ENCODE peak calls at places on chromosomes 11 and 22, in ten cellular contexts. V is lower lobe of right lung, W is coronary artery, D is spleen, G is progenitor cell of endocrine pancreas, Y is fibroblast of lung, Q is lower leg skin, X is cardiac muscle cell, E is astrocyte of the cerebellum, J is BJ. K is an unnamed sample.

GRCh38 chr22:45878051-45878764 is 98.8 kb downstream of the WNT7B start:
- DNase-seq in V (peak), W (peak), D (peak), G (peak), Y (no peak), Q (peak), X (peak), E (no peak), J (no peak), K (peak)

GRCh38 chr11:609355-609811 is 6.4 kb downstream of the IRF7 start:
- DNase-seq in V (no peak), W (no peak), D (no peak), G (no peak), Y (no peak), Q (peak), X (no peak), E (no peak), J (no peak), K (no peak)

GRCh38 chr11:68528630-68529029 is 68.1 kb downstream of the PPP6R3 start:
- DNase-seq in V (no peak), W (no peak), D (no peak), G (no peak), Y (no peak), Q (no peak), X (peak), E (no peak), J (no peak), K (no peak)

GRCh38 chr11:61609970-61610347 is 29.1 kb upstream of the SYT7 start:
- DNase-seq in V (no peak), W (no peak), D (no peak), G (no peak), Y (no peak), Q (no peak), X (peak), E (no peak), J (no peak), K (peak)

GRCh38 chr11:69943066-69943465 is 123.8 kb upstream of the FGF3 start:
- DNase-seq in V (peak), W (no peak), D (peak), G (no peak), Y (no peak), Q (no peak), X (no peak), E (no peak), J (no peak), K (peak)

GRCh38 chr11:61730222-61730994 is 22.0 kb upstream of the MYRF start:
- DNase-seq in V (no peak), W (no peak), D (no peak), G (no peak), Y (no peak), Q (no peak), X (no peak), E (no peak), J (no peak), K (no peak)

GRCh38 chr11:44522294-44522693 is 43.2 kb upstream of the CD82 start:
- DNase-seq in V (no peak), W (no peak), D (no peak), G (no peak), Y (no peak), Q (no peak), X (no peak), E (no peak), J (no peak), K (no peak)

GRCh38 chr11:63599211-63600122 is 14.8 kb downstream of the PLAAT3 start:
- DNase-seq in V (no peak), W (no peak), D (no peak), G (no peak), Y (no peak), Q (peak), X (no peak), E (no peak), J (peak), K (peak)

GRCh38 chr22:28882545-28882877 is 861 bp upstream of the ZNRF3 start:
- DNase-seq in V (no peak), W (no peak), D (no peak), G (no peak), Y (no peak), Q (no peak), X (no peak), E (no peak), J (no peak), K (no peak)

GRCh38 chr22:50090141-50090714 is 422 bp downstream of the MOV10L1 start:
- DNase-seq in V (no peak), W (no peak), D (peak), G (no peak), Y (no peak), Q (no peak), X (no peak), E (no peak), J (no peak), K (peak)

GRCh38 chr11:11987503-11988022 is 20.9 kb downstream of the DKK3 start:
- DNase-seq in V (no peak), W (no peak), D (no peak), G (no peak), Y (peak), Q (peak), X (no peak), E (no peak), J (no peak), K (no peak)

GRCh38 chr22:37457093-37457893 is 28.9 kb downstream of the MFNG start:
- DNase-seq in V (peak), W (no peak), D (peak), G (peak), Y (peak), Q (peak), X (peak), E (peak), J (no peak), K (peak)

GRCh38 chr11:10751581-10751940 is 515 bp downstream of the CTR9 start:
- DNase-seq in V (no peak), W (no peak), D (no peak), G (no peak), Y (no peak), Q (no peak), X (peak), E (no peak), J (no peak), K (peak)

GRCh38 chr11:11207428-11207827 is 145.6 kb downstream of the CSNK2A3 start:
- DNase-seq in V (no peak), W (no peak), D (no peak), G (no peak), Y (no peak), Q (no peak), X (no peak), E (no peak), J (no peak), K (no peak)

GRCh38 chr11:86508604-86509471 is 134.2 kb downstream of the CCDC81 start:
- DNase-seq in V (no peak), W (no peak), D (no peak), G (no peak), Y (no peak), Q (no peak), X (no peak), E (no peak), J (no peak), K (no peak)

GRCh38 chr11:82003671-82004148 is 730.0 kb downstream of the FAM181B start:
- DNase-seq in V (no peak), W (no peak), D (no peak), G (no peak), Y (peak), Q (no peak), X (no peak), E (peak), J (no peak), K (no peak)

GRCh38 chr22:42277988-42278776 is 7.7 kb upstream of the TCF20 start:
- DNase-seq in V (no peak), W (peak), D (peak), G (no peak), Y (peak), Q (peak), X (peak), E (no peak), J (no peak), K (peak)

GRCh38 chr11:118744001-118744400 is 47.0 kb downstream of the DDX6 start:
- DNase-seq in V (no peak), W (no peak), D (no peak), G (no peak), Y (no peak), Q (no peak), X (no peak), E (no peak), J (peak), K (no peak)

GRCh38 chr22:30806391-30806861 is 111.8 kb downstream of the OSBP2 start:
- DNase-seq in V (no peak), W (no peak), D (no peak), G (no peak), Y (peak), Q (no peak), X (peak), E (peak), J (no peak), K (no peak)

GRCh38 chr22:28911777-28912669 is 28.7 kb downstream of the ZNRF3 start:
- DNase-seq in V (no peak), W (no peak), D (no peak), G (no peak), Y (peak), Q (peak), X (no peak), E (peak), J (peak), K (no peak)

GRCh38 chr11:86818466-86819282 is 18.3 kb downstream of the PRSS23 start:
- DNase-seq in V (no peak), W (no peak), D (no peak), G (no peak), Y (peak), Q (no peak), X (peak), E (peak), J (no peak), K (no peak)

GRCh38 chr11:61091373-61092279 is 10.7 kb upstream of the CD5 start:
- DNase-seq in V (no peak), W (no peak), D (no peak), G (no peak), Y (no peak), Q (no peak), X (peak), E (no peak), J (no peak), K (no peak)

GRCh38 chr22:24423519-24424000 is 3.8 kb upstream of the ADORA2A start:
- DNase-seq in V (peak), W (no peak), D (peak), G (peak), Y (no peak), Q (no peak), X (peak), E (no peak), J (no peak), K (peak)

GRCh38 chr11:5174934-5175333 is 20.4 kb upstream of the OR52A1 start:
- DNase-seq in V (no peak), W (no peak), D (no peak), G (no peak), Y (no peak), Q (no peak), X (no peak), E (no peak), J (no peak), K (no peak)

GRCh38 chr11:75719089-75719638 is 1.5 kb downstream of the MOGAT2 start:
- DNase-seq in V (no peak), W (peak), D (peak), G (no peak), Y (no peak), Q (peak), X (peak), E (no peak), J (no peak), K (no peak)

GRCh38 chr11:44917741-44918140 is 32.9 kb downstream of the TP53I11 start:
- DNase-seq in V (no peak), W (no peak), D (no peak), G (no peak), Y (no peak), Q (no peak), X (no peak), E (no peak), J (no peak), K (no peak)

GRCh38 chr11:118142081-118142480 is 10.5 kb downstream of the SCN4B start:
- DNase-seq in V (no peak), W (no peak), D (no peak), G (no peak), Y (no peak), Q (no peak), X (no peak), E (no peak), J (no peak), K (peak)

GRCh38 chr11:29328961-29329441 is 687.8 kb downstream of the KCNA4 start:
- DNase-seq in V (no peak), W (no peak), D (no peak), G (no peak), Y (peak), Q (no peak), X (peak), E (peak), J (no peak), K (peak)

GRCh38 chr22:36331912-36332622 is 55.7 kb downstream of the MYH9 start:
- DNase-seq in V (peak), W (no peak), D (peak), G (no peak), Y (peak), Q (peak), X (no peak), E (no peak), J (no peak), K (peak)

DNA sequence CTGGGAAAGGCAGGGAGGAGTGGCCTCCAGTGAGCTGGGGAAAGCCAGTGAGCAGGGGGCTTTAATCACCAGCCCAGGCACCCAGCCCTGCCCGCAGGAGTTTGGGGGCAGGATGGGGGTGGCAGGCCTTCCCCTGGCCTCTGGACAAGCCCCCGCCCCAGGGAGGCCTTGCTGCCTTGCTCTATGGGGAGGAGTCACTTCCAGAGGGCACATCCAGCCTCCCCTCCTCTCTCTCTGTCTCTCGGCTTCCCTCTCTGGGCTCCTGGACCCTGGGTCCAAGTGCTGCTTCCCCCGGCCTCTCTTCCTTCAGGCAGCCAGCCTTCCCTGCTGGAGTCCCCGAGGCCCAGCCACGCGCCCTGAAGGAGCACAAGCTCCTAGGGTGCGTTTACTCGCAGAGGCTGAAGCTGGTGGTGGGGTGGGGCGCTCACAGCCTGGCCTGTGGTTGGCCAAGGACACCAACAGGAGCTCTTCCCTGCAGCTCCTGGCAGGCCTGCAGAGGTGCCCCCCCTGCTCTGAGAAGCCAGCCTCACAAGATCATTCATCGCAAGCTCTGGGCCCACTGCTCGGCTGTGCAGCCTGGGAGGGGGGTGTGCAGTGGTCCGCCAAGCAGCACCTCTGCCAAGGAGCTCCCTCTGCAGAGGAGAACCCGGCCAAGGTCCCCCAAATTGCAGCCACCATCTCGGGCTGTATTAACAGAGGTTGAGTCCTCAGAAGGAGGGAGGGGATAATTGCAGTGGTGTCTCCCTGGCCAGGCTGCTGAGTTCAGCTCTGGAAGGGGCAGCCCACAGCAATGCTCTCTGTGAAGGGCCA is 25.4 kb downstream of the OSBPL5 start:
- DNase-seq in V (peak), W (no peak), D (peak), G (no peak), Y (no peak), Q (no peak), X (no peak), E (no peak), J (no peak), K (peak)
- TF ChIP-seq CTCF in V (no peak), W (no peak), D (no peak), G (no peak), Y (no peak), Q (no peak), X (no peak), E (no peak), J (no peak), K (no peak)

DNA sequence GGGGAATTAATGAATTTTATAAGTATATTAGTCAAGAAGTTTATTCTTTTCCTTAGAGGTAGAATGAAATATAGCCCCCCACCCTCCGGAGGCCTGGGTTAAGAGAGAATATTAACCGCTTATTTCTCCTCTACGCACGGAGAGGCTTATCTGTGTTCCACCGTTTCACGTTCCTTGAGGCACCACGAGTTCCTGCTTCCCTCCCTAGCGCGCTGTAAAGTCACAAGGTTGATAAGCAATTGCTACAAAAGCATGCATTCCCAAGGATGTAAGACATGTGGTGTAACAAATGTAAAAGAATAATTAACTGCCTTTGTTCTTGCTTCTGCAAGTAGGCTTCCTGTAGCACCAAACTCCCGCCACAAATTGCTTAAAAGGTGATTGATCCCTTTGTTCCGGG is 1.5 kb upstream of the ANKRD42 start:
- DNase-seq in V (no peak), W (no peak), D (no peak), G (no peak), Y (no peak), Q (no peak), X (no peak), E (no peak), J (no peak), K (no peak)
- TF ChIP-seq CTCF in V (no peak), W (no peak), D (no peak), G (no peak), Y (no peak), Q (no peak), X (no peak), E (no peak), J (no peak), K (no peak)

GRCh38 chr11:72338741-72339140 is 94.8 kb upstream of the PHOX2A start:
- DNase-seq in V (no peak), W (no peak), D (no peak), G (no peak), Y (peak), Q (no peak), X (no peak), E (no peak), J (no peak), K (no peak)
- TF ChIP-seq CTCF in V (no peak), W (no peak), D (no peak), G (no peak), Y (no peak), Q (no peak), X (no peak), E (no peak), J (no peak), K (no peak)

DNA sequence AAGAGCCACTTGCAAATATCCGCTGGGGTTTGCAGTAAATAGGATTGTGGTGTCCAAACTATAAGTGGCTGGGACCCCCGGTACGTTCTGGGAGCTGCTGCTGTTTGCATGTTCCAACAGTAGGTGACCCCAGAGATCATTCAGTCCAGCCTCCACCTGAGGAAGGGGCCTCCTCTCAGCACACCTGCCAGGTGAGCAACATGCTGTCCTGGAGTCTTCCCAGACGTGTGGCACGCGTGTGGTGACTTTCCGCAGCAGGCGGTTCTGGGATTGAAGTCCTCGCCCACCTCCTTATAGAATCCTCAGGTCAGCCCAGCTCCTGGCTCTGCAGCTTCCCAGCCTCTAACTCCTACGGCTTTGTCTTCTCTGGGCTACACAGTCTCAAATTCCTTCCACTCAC is 6.7 kb downstream of the P2RX3 start:
- DNase-seq in V (no peak), W (no peak), D (peak), G (no peak), Y (no peak), Q (no peak), X (no peak), E (no peak), J (no peak), K (no peak)
- TF ChIP-seq CTCF in V (no peak), W (no peak), D (no peak), G (no peak), Y (no peak), Q (no peak), X (no peak), E (no peak), J (no peak), K (no peak)

DNA sequence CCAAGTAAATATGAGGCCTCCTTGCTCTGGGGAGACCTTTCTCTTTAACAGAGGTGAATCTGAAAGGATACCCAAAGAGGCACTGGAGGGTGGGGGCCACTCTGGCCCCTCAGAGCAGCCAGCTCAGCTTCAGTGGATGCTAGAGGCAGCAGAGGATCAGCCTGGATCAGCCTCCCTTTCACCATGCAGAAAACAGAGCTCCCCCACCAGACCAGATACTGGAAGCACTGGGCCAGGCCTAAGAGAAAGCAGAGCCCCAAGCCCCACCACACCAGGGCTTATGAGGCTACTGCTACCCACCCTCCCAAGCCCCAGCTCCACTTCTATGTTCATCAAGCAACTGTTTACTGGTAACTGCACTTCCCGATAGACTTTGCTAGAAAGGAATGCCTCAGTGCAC is 4.0 kb upstream of the SLC43A3 start:
- DNase-seq in V (no peak), W (no peak), D (no peak), G (no peak), Y (no peak), Q (no peak), X (no peak), E (no peak), J (no peak), K (no peak)
- TF ChIP-seq CTCF in V (no peak), W (no peak), D (no peak), G (no peak), Y (no peak), Q (no peak), X (peak), E (no peak), J (no peak), K (peak)

GRCh38 chr22:38685761-38686160 is 4.0 kb downstream of the TOMM22 start:
- DNase-seq in V (no peak), W (no peak), D (no peak), G (no peak), Y (no peak), Q (no peak), X (no peak), E (no peak), J (no peak), K (no peak)

GRCh38 chr22:38681784-38682335 is at the start of gene TOMM22:
- DNase-seq in V (peak), W (peak), D (peak), G (peak), Y (peak), Q (peak), X (peak), E (peak), J (no peak), K (peak)
- TF ChIP-seq CTCF in V (peak), W (peak), D (peak), G (peak), Y (peak), Q (no peak), X (peak), E (peak), J (peak), K (peak)

DNA sequence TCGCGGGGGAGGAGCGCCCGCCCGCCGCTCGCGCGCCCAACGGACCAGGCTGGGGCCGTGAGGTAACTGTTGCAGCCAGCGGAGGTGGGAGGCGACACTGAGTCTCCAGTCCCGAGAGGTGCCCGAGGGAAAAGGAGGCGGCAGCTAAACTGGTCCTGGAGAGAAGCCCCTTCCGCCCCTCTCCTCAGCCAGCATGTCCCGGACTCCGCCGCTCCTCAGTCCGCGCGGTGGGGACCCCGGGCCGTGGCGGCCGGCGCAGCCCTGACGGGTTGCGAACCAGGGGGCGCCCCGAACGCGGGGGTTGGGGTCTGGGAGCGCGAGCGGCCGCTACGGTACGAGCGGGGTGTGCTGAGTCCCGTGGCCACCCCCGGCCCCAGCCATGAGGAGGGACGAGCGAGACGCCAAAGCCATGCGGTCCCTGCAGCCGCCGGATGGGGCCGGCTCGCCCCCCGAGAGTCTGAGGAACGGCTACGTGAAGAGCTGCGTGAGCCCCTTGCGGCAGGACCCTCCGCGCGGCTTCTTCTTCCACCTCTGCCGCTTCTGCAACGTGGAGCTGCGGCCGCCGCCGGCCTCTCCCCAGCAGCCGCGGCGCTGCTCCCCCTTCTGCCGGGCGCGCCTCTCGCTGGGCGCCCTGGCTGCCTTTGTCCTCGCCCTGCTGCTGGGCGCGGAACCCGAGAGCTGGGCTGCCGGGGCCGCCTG is at the start of gene PDE3B:
- DNase-seq in V (peak), W (peak), D (peak), G (peak), Y (peak), Q (peak), X (peak), E (no peak), J (no peak), K (peak)
- TF ChIP-seq CTCF in V (no peak), W (no peak), D (peak), G (peak), Y (no peak), Q (no peak), X (no peak), E (no peak), J (no peak), K (no peak)

K was measured in osteoblast.